ENCODE peak calls at places on chromosome 14, in ten cellular contexts. O is naive thymus-derived CD4-positive, alpha-beta T cell; U is H7; X is NCI-H774; C is left cardiac atrium; H is GM04504; W is memory B cell; B is GM23248; L is KBM-7; Q is NCI-H2107. I is an unnamed sample.

GRCh38 chr14:72652179-72652578 is 241.7 kb downstream of the DPF3 start:
- DNase-seq in O (no peak), U (no peak), X (no peak), C (no peak), H (no peak), W (no peak), B (peak; percentile 26), L (no peak), Q (no peak), I (no peak)

GRCh38 chr14:102986810-102987579 is 64.5 kb downstream of the AMN start:
- DNase-seq in O (no peak), U (no peak), X (no peak), C (no peak), H (no peak), W (no peak), B (peak; percentile 23), L (no peak), Q (no peak), I (no peak)

GRCh38 chr14:100381386-100382105 is 58.4 kb downstream of the SLC25A47 start:
- DNase-seq in O (no peak), U (peak; percentile 41), X (no peak), C (no peak), H (no peak), W (no peak), B (no peak), L (no peak), Q (no peak), I (no peak)

GRCh38 chr14:104016873-104017650 is 68.4 kb upstream of the ASPG start:
- DNase-seq in O (no peak), U (no peak), X (no peak), C (no peak), H (no peak), W (no peak), B (no peak), L (peak; percentile 14), Q (no peak), I (no peak)

GRCh38 chr14:105286759-105287144 is 14.0 kb downstream of the BRF1 start:
- DNase-seq in O (no peak), U (peak; percentile 37), X (no peak), C (no peak), H (no peak), W (no peak), B (no peak), L (no peak), Q (no peak), I (no peak)

GRCh38 chr14:75088566-75089373 is 19.3 kb downstream of the ZC2HC1C start:
- DNase-seq in O (peak; percentile 55), U (peak; percentile 66), X (peak; percentile 1), C (no peak), H (peak; percentile 29), W (peak; percentile 34), B (peak; percentile 76), L (peak; percentile 80), Q (peak; percentile 59), I (peak; percentile 47)

GRCh38 chr14:87066221-87066817 is 926.7 kb downstream of the GALC start:
- DNase-seq in O (no peak), U (no peak), X (no peak), C (no peak), H (no peak), W (no peak), B (no peak), L (no peak), Q (peak; percentile 5), I (no peak)

GRCh38 chr14:100504372-100505078 is 82.7 kb downstream of the BEGAIN start:
- DNase-seq in O (no peak), U (no peak), X (no peak), C (no peak), H (no peak), W (no peak), B (peak; percentile 45), L (no peak), Q (no peak), I (no peak)

GRCh38 chr14:53044486-53044885 is 93.6 kb upstream of the FERMT2 start:
- DNase-seq in O (no peak), U (no peak), X (no peak), C (no peak), H (no peak), W (no peak), B (peak; percentile 89), L (no peak), Q (no peak), I (no peak)

GRCh38 chr14:99011385-99011784 is 260.6 kb downstream of the BCL11B start:
- DNase-seq in O (no peak), U (no peak), X (no peak), C (no peak), H (no peak), W (no peak), B (no peak), L (no peak), Q (no peak), I (no peak)

GRCh38 chr14:74619672-74620131 is 7.7 kb upstream of the LTBP2 start:
- DNase-seq in O (no peak), U (no peak), X (no peak), C (peak; percentile 88), H (peak; percentile 98), W (no peak), B (peak; percentile 99), L (no peak), Q (no peak), I (peak; percentile 31)

GRCh38 chr14:61720302-61720677 is 25.0 kb downstream of the HIF1A start:
- DNase-seq in O (peak; percentile 35), U (no peak), X (no peak), C (no peak), H (no peak), W (no peak), B (peak; percentile 46), L (peak; percentile 43), Q (no peak), I (no peak)

GRCh38 chr14:39988939-39989338 is 556.7 kb upstream of the FBXO33 start:
- DNase-seq in O (peak; percentile 0), U (no peak), X (peak; percentile 34), C (no peak), H (no peak), W (no peak), B (peak; percentile 43), L (peak; percentile 45), Q (peak; percentile 60), I (no peak)

GRCh38 chr14:92546347-92547053 is 32.9 kb downstream of the RIN3 start:
- DNase-seq in O (no peak), U (no peak), X (peak; percentile 79), C (no peak), H (no peak), W (no peak), B (peak; percentile 42), L (no peak), Q (no peak), I (no peak)

GRCh38 chr14:34356267-34356660 is 105.8 kb downstream of the SPTSSA start:
- DNase-seq in O (no peak), U (no peak), X (no peak), C (peak; percentile 25), H (no peak), W (no peak), B (peak; percentile 28), L (peak; percentile 39), Q (no peak), I (no peak)

GRCh38 chr14:67695394-67695949 is at the start of gene RDH11:
- DNase-seq in O (peak; percentile 88), U (peak; percentile 86), X (peak; percentile 70), C (peak; percentile 90), H (peak; percentile 79), W (peak; percentile 55), B (peak; percentile 97), L (peak; percentile 90), Q (peak; percentile 97), I (peak; percentile 84)

GRCh38 chr14:54647378-54647777 is 80.5 kb downstream of the SAMD4A start:
- DNase-seq in O (no peak), U (no peak), X (peak; percentile 16), C (no peak), H (no peak), W (no peak), B (no peak), L (no peak), Q (no peak), I (no peak)

GRCh38 chr14:106509176-106509575 is 982.8 kb downstream of the TMEM121 start:
- DNase-seq in O (no peak), U (no peak), X (no peak), C (no peak), H (no peak), W (no peak), B (no peak), L (no peak), Q (no peak), I (no peak)

GRCh38 chr14:99380991-99381687 is 99.5 kb downstream of the SETD3 start:
- DNase-seq in O (no peak), U (peak; percentile 44), X (no peak), C (no peak), H (no peak), W (no peak), B (no peak), L (no peak), Q (no peak), I (no peak)

I was measured in Peyer's patch.